ENCODE peak calls at places on chromosomes 3 and 15, in eight cellular contexts. U is HCT116, L is HepG2, A is upper lobe of left lung, T is K562, C is GM12878, R is GM23338, Z is Panc1. D is an unnamed sample. For H3K36me3, the result is how much of the 10 kb centered on the place peaks cover.

GRCh38 chr15:79130535-79131130 is 40.1 kb upstream of the RASGRF1 start:
- ATAC-seq in U (peak), L (peak), A (no peak), T (peak), C (no peak), R (peak), Z (no peak), D (no peak)

GRCh38 chr3:34067442-34068130 is 269.2 kb downstream of the PDCD6IP start:
- ATAC-seq in U (no peak), L (no peak), A (no peak), T (no peak), C (peak), R (no peak), Z (no peak), D (no peak)

GRCh38 chr3:41118461-41119385 is 80.6 kb upstream of the CTNNB1 start:
- ATAC-seq in U (no peak), L (no peak), A (no peak), T (peak), C (no peak), R (no peak), Z (no peak), D (no peak)

GRCh38 chr15:92157666-92158298 is 235.9 kb upstream of the ST8SIA2 start:
- ATAC-seq in U (peak), L (no peak), A (no peak), T (no peak), C (no peak), R (no peak), Z (no peak), D (no peak)

GRCh38 chr3:129230311-129231019 is 18.9 kb upstream of the COPG1 start:
- ATAC-seq in U (peak), L (peak), A (peak), T (peak), C (peak), R (no peak), Z (peak), D (peak)

GRCh38 chr15:68305420-68305871 is 27.9 kb downstream of the FEM1B start:
- ATAC-seq in U (no peak), L (no peak), A (no peak), T (no peak), C (no peak), R (no peak), Z (no peak), D (no peak)

GRCh38 chr3:57163751-57164150 is 1.4 kb downstream of the IL17RD start:
- ATAC-seq in U (no peak), L (no peak), A (no peak), T (no peak), C (peak), R (peak), Z (peak), D (peak)

GRCh38 chr15:93706476-93706875 is 524.9 kb upstream of the MCTP2 start:
- ATAC-seq in U (no peak), L (no peak), A (no peak), T (no peak), C (no peak), R (no peak), Z (no peak), D (no peak)

GRCh38 chr3:13539285-13539625 is 9.7 kb upstream of the FBLN2 start:
- ATAC-seq in U (peak), L (no peak), A (no peak), T (peak), C (no peak), R (no peak), Z (no peak), D (no peak)

GRCh38 chr15:72153269-72153668 is 35.1 kb downstream of the SENP8 start:
- ATAC-seq in U (no peak), L (no peak), A (no peak), T (no peak), C (no peak), R (no peak), Z (no peak), D (no peak)
- TF ChIP-seq POLR2AphosphoS5 in U (no peak), L (no peak), A (no peak), T (no peak), C (no peak), R (no peak), Z (no peak), D (peak)

GRCh38 chr3:193665370-193665989 is 72.5 kb downstream of the OPA1 start:
- ATAC-seq in U (no peak), L (no peak), A (no peak), T (no peak), C (no peak), R (no peak), Z (no peak), D (no peak)
- H3K36me3 ChIP-seq in U (under half), L (under half), A (half or more), T (half or more), C (under half), R (under half), Z (under half), D (half or more)

GRCh38 chr3:133661454-133662255 is at the start of gene TOPBP1:
- ATAC-seq in U (peak), L (peak), A (peak), T (peak), C (peak), R (peak), Z (peak), D (peak)

GRCh38 chr3:133663569-133664313 is 2.0 kb upstream of the TOPBP1 start:
- ATAC-seq in U (peak), L (peak), A (no peak), T (peak), C (peak), R (peak), Z (peak), D (no peak)

GRCh38 chr3:133655731-133656130 is 6.0 kb downstream of the TOPBP1 start:
- ATAC-seq in U (no peak), L (no peak), A (no peak), T (no peak), C (no peak), R (no peak), Z (no peak), D (no peak)

GRCh38 chr3:133662256-133662773 is 574 bp upstream of the TOPBP1 start:
- ATAC-seq in U (peak), L (peak), A (peak), T (peak), C (peak), R (peak), Z (peak), D (no peak)

DNA sequence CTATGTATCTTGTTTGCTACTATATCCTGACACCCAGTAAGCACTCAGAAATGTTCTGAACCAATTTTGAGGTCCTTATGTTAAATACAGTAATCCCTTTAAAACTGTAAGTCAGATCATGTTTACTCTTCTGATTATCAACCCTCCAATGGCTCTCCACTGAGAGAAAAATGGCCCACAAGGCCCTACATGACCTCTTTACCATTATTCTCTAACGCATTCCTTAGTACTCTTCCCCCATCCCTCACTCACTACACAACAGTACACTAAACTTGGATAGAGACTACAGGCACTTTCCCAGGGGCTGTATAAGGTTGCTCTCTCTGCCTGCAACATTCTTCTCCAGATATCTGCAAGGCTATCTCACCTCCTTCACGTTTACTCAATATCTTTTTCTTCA is 1.9 kb downstream of the TOPBP1 start:
- ATAC-seq in U (no peak), L (no peak), A (no peak), T (no peak), C (no peak), R (no peak), Z (no peak), D (no peak)
- H3K27ac ChIP-seq in U (no peak), L (no peak), A (no peak), T (no peak), C (no peak), R (no peak), Z (peak), D (no peak)

GRCh38 chr3:66033241-66034138 is 5.2 kb downstream of the MAGI1 start:
- ATAC-seq in U (no peak), L (no peak), A (no peak), T (no peak), C (no peak), R (no peak), Z (no peak), D (no peak)
- TF ChIP-seq POLR2AphosphoS5 in U (no peak), L (no peak), A (no peak), T (no peak), C (no peak), R (no peak), Z (no peak), D (no peak)

GRCh38 chr3:134369861-134370596 is 4.2 kb downstream of the AMOTL2 start:
- ATAC-seq in U (no peak), L (no peak), A (no peak), T (no peak), C (no peak), R (no peak), Z (no peak), D (no peak)
- H3K36me3 ChIP-seq in U (half or more), L (half or more), A (half or more), T (under half), C (under half), R (under half), Z (under half), D (under half)

GRCh38 chr15:41848595-41848994 is 9.9 kb downstream of the PLA2G4B start:
- ATAC-seq in U (no peak), L (no peak), A (no peak), T (no peak), C (no peak), R (no peak), Z (no peak), D (no peak)

GRCh38 chr15:41847981-41848380 is 9.3 kb downstream of the PLA2G4B start:
- ATAC-seq in U (no peak), L (no peak), A (no peak), T (no peak), C (no peak), R (no peak), Z (no peak), D (no peak)

GRCh38 chr15:41850482-41851166 is 12.0 kb downstream of the PLA2G4B start:
- ATAC-seq in U (no peak), L (no peak), A (no peak), T (no peak), C (no peak), R (no peak), Z (no peak), D (no peak)

GRCh38 chr15:41849861-41850260 is 11.2 kb downstream of the PLA2G4B start:
- ATAC-seq in U (peak), L (no peak), A (peak), T (no peak), C (peak), R (peak), Z (no peak), D (no peak)

DNA sequence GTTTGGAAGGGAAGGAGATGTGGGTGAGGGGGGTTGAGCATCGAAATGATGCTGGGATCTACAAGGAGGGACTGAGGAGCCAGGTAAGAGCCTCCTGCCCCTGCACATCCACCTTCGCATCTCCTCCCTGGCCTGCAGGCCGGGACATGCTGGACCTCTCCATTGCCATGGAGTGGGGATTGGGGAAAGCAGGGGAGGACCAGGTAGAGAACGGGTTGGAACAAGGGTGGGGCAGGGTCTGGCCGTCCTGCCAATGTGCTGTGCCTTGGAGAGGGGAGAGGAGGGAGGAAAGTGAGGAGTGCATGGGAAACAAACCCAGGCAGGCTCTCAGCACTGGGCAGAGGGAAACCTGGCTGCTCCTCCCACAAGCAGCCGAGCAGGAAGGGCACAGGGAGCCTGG is 10.6 kb downstream of the PLA2G4B start:
- ATAC-seq in U (no peak), L (no peak), A (no peak), T (no peak), C (no peak), R (no peak), Z (no peak), D (no peak)
- H3K27ac ChIP-seq in U (no peak), L (no peak), A (no peak), T (no peak), C (no peak), R (no peak), Z (no peak), D (no peak)

DNA sequence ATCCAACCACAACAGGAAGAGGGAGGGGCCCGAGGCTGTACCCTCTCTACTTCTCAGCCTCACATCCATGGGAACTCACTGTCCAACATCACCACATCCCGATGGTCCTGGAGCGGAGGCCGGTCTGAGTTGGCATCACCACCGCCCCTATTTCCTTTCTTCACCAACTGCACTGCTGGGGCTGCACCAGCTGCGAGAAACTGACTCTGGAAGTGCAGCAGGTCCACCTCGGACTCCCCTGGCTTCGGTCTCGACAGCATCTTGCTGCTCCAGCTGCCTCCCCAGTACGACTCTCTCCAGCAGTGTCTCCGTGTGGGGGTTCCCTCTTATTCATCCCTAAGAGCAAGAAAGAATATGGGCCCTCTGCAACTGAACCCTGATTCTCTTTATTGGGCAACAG is 7.2 kb downstream of the RPAP1 start:
- ATAC-seq in U (no peak), L (no peak), A (no peak), T (no peak), C (no peak), R (no peak), Z (no peak), D (no peak)
- TF ChIP-seq POLR2AphosphoS5 in U (no peak), L (no peak), A (no peak), T (no peak), C (no peak), R (no peak), Z (no peak), D (no peak)

DNA sequence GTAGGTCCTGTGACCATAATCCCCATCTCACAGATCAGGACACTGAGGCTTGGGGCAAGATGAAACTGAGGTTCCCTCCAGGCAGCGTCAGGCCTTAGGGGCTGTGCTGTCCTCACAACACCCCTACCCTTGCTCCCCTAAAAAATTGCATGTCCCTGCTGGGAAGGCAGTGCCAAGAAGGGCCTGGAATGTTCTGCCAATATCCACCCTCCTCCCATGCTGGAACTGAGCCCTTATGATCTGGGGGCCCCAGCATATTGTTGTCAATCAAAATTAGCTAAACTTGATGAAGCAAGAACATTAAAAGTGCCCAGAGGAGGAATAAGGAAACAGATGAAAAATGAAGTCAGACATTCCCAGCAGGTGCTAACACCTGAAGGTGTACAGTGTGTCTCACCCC is 13.4 kb upstream of the RTP3 start:
- ATAC-seq in U (no peak), L (no peak), A (no peak), T (no peak), C (no peak), R (no peak), Z (no peak), D (no peak)
- H3K36me3 ChIP-seq in U (under half), L (under half), A (under half), T (under half), C (under half), R (under half), Z (under half), D (under half)

GRCh38 chr3:171967932-171968678 is 71.3 kb upstream of the FNDC3B start:
- ATAC-seq in U (no peak), L (no peak), A (no peak), T (no peak), C (no peak), R (no peak), Z (no peak), D (no peak)
- H3K27ac ChIP-seq in U (no peak), L (peak), A (peak), T (peak), C (no peak), R (no peak), Z (peak), D (no peak)

GRCh38 chr15:36911322-36911944 is 188.9 kb downstream of the MEIS2 start:
- ATAC-seq in U (no peak), L (peak), A (no peak), T (no peak), C (peak), R (no peak), Z (peak), D (no peak)
- TF ChIP-seq POLR2AphosphoS5 in U (no peak), L (no peak), A (no peak), T (no peak), C (no peak), R (no peak), Z (no peak), D (no peak)

D was measured in gastroesophageal sphincter.